ENCODE peak calls at places on chromosomes 3 and 15, in eight cellular contexts. D, W, B, J, K, G, I and E are unnamed samples.

GRCh38 chr3:149813367-149814281 is 609 bp downstream of the RNF13 start:
- DNase-seq in I (peak), J (no peak), B (peak), G (peak), W (peak), K (peak), D (peak), E (peak)

GRCh38 chr3:101635954-101636798 is 40.8 kb downstream of the ZBTB11 start:
- DNase-seq in G (peak), I (peak), K (peak), J (peak), D (peak), B (peak), W (peak), E (peak)

GRCh38 chr3:47890037-47890831 is 87.3 kb downstream of the DHX30 start:
- DNase-seq in D (no peak), G (no peak), W (no peak), K (no peak), I (no peak), J (no peak), B (no peak), E (no peak)

GRCh38 chr3:189636048-189636447 is 4.9 kb downstream of the TP63 start:
- DNase-seq in J (no peak), I (no peak), K (no peak), G (no peak), B (no peak), D (no peak), W (no peak), E (no peak)

GRCh38 chr3:16060358-16060852 is 114.1 kb upstream of the GALNT15 start:
- DNase-seq in W (no peak), D (no peak), K (peak), G (peak), B (peak), J (peak), I (no peak), E (peak)

GRCh38 chr3:64462203-64463120 is 225.3 kb downstream of the ADAMTS9 start:
- DNase-seq in J (no peak), G (peak), D (no peak), B (peak), W (peak), K (no peak), I (no peak), E (peak)

GRCh38 chr3:38281895-38282686 is at the start of gene SLC22A14:
- DNase-seq in G (peak), J (no peak), B (no peak), D (no peak), W (peak), I (no peak), K (peak), E (no peak)

GRCh38 chr3:14280326-14280725 is 101.7 kb downstream of the LSM3 start:
- DNase-seq in B (no peak), G (no peak), W (no peak), I (no peak), J (no peak), D (no peak), K (no peak), E (no peak)

GRCh38 chr3:196740476-196741400 is 1.1 kb downstream of the PAK2 start:
- DNase-seq in B (peak), W (peak), I (no peak), G (peak), D (peak), K (peak), J (no peak), E (peak)

GRCh38 chr3:148042663-148043445 is 633.7 kb downstream of the ZIC1 start:
- DNase-seq in K (no peak), B (peak), D (no peak), J (no peak), W (no peak), G (no peak), I (no peak), E (no peak)

GRCh38 chr15:58228708-58229107 is 90.5 kb downstream of the AQP9 start:
- DNase-seq in D (no peak), W (no peak), J (no peak), B (peak), K (no peak), I (no peak), G (peak), E (peak)

GRCh38 chr3:192229866-192230265 is 497.5 kb downstream of the FGF12 start:
- DNase-seq in B (peak), J (no peak), G (no peak), W (no peak), D (no peak), K (no peak), I (no peak), E (no peak)

GRCh38 chr3:134991472-134992010 is 196.5 kb downstream of the EPHB1 start:
- DNase-seq in G (no peak), D (no peak), B (no peak), K (no peak), W (no peak), J (no peak), I (no peak), E (no peak)

GRCh38 chr15:57772223-57772957 is 65.9 kb downstream of the POLR2M start:
- DNase-seq in I (no peak), D (no peak), B (peak), G (peak), J (peak), W (no peak), K (no peak), E (no peak)

GRCh38 chr15:67105065-67105951 is 39.9 kb downstream of the SMAD3 start:
- DNase-seq in K (no peak), G (peak), W (no peak), J (peak), I (no peak), B (peak), D (no peak), E (peak)

GRCh38 chr3:189324538-189325138 is 152.9 kb downstream of the TPRG1 start:
- DNase-seq in D (peak), J (peak), I (peak), W (peak), G (peak), B (peak), K (no peak), E (peak)

GRCh38 chr3:29072626-29073025 is 208.2 kb upstream of the RBMS3 start:
- DNase-seq in W (no peak), G (no peak), K (no peak), I (no peak), J (no peak), D (no peak), B (no peak), E (no peak)

GRCh38 chr3:36843065-36844051 is 79.0 kb upstream of the DCLK3 start:
- DNase-seq in D (peak), G (peak), K (peak), J (no peak), W (peak), B (peak), I (peak), E (peak)

GRCh38 chr3:159273608-159274007 is 471.8 kb downstream of the MFSD1 start:
- DNase-seq in J (peak), I (no peak), G (peak), W (peak), D (no peak), B (peak), K (peak), E (peak)

GRCh38 chr15:99197861-99198260 is 51.5 kb downstream of the TTC23 start:
- DNase-seq in I (no peak), D (no peak), W (no peak), G (no peak), B (peak), K (no peak), J (no peak), E (no peak)

GRCh38 chr15:27589260-27589659 is 509.9 kb downstream of the OCA2 start:
- DNase-seq in I (no peak), B (no peak), W (peak), K (no peak), J (no peak), G (no peak), D (no peak), E (no peak)

GRCh38 chr15:26261966-26262365 is 398.8 kb upstream of the ATP10A start:
- DNase-seq in I (no peak), W (no peak), K (no peak), B (no peak), G (no peak), J (no peak), D (no peak), E (no peak)

GRCh38 chr3:140588558-140588957 is 89.3 kb upstream of the TRIM42 start:
- DNase-seq in I (no peak), G (no peak), D (no peak), W (no peak), K (no peak), J (no peak), B (no peak), E (no peak)

GRCh38 chr15:77076325-77076915 is 5.5 kb upstream of the TSPAN3 start:
- DNase-seq in K (no peak), J (no peak), I (no peak), B (no peak), G (no peak), W (no peak), D (no peak), E (no peak)

GRCh38 chr15:99736702-99737101 is 3.5 kb upstream of the LYSMD4 start:
- DNase-seq in G (no peak), I (no peak), K (no peak), B (no peak), W (no peak), J (no peak), D (no peak), E (no peak)

GRCh38 chr15:89666147-89666857 is 11.0 kb upstream of the KIF7 start:
- DNase-seq in B (no peak), K (peak), G (no peak), I (no peak), D (no peak), J (no peak), W (no peak), E (no peak)